ENCODE peak calls at places on chromosome 1, in eight cellular contexts. I, T, Y, E, R, M, S and F are unnamed samples.

GRCh38 chr1:69700770-69701169 is 133.0 kb downstream of the LRRC7 start:
- DNase-seq in Y (no peak), E (peak; percentile 46), T (no peak), S (peak; percentile 28), R (no peak), M (no peak), I (no peak), F (no peak)

GRCh38 chr1:114979278-114979891 is 50.2 kb upstream of the TSHB start:
- DNase-seq in R (no peak), S (peak; percentile 71), T (peak; percentile 54), E (peak; percentile 68), Y (peak; percentile 42), I (peak; percentile 64), M (peak; percentile 38), F (peak; percentile 45)

GRCh38 chr1:6788946-6789345 is 3.7 kb downstream of the CAMTA1 start:
- DNase-seq in I (no peak), Y (no peak), S (no peak), E (no peak), M (no peak), R (no peak), T (no peak), F (no peak)

GRCh38 chr1:68291763-68292384 is 59.6 kb upstream of the WLS start:
- DNase-seq in T (no peak), E (no peak), R (no peak), I (no peak), Y (no peak), M (no peak), S (peak; percentile 20), F (no peak)

GRCh38 chr1:224433041-224433670 is 1.4 kb downstream of the WDR26 start:
- DNase-seq in E (peak; percentile 26), M (no peak), Y (no peak), S (peak; percentile 30), R (no peak), I (peak; percentile 20), T (peak; percentile 17), F (no peak)

GRCh38 chr1:7402548-7402850 is 368.6 kb upstream of the VAMP3 start:
- DNase-seq in T (no peak), E (no peak), S (no peak), I (no peak), M (no peak), Y (no peak), R (no peak), F (no peak)

GRCh38 chr1:223276029-223276428 is 87.9 kb downstream of the SUSD4 start:
- DNase-seq in M (no peak), S (no peak), I (no peak), T (no peak), R (no peak), E (no peak), Y (no peak), F (no peak)

GRCh38 chr1:7405844-7406500 is 365.1 kb upstream of the VAMP3 start:
- DNase-seq in Y (no peak), E (no peak), M (no peak), T (no peak), S (no peak), I (no peak), R (no peak), F (no peak)

GRCh38 chr1:58013237-58013636 is 533.3 kb downstream of the OMA1 start:
- DNase-seq in M (no peak), I (no peak), R (no peak), E (no peak), T (no peak), S (no peak), Y (no peak), F (no peak)
- TF ChIP-seq CTCF in M (no peak), I (no peak), R (peak; percentile 17), E (no peak), T (no peak), S (no peak), Y (no peak), F (peak; percentile 44)

GRCh38 chr1:117618450-117619122 is 12.7 kb downstream of the TENT5C start:
- DNase-seq in I (no peak), S (no peak), T (no peak), R (no peak), E (no peak), Y (no peak), M (no peak), F (no peak)
- TF ChIP-seq CTCF in I (no peak), S (no peak), T (no peak), R (no peak), E (no peak), Y (no peak), M (no peak), F (no peak)

DNA sequence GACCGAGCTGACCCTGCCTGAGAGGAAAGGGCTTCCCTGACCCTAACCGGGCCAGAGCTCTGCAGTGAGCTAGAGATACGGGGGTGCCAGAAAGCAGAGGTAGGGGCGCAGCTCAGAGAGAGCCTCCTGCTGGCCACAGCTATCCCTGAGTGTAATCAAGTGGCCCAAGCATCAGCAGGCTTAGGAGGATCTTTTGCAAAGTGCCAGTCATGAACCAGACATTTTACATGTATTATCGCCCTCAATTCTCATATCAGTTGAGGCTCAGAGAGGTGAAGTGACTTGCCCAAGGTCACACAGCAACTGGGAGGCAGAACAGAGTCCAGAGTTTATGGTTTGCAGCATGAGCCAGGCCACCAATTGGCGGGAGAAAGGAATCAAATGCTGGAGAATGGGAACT is 7.0 kb upstream of the ID3 start:
- DNase-seq in M (no peak), E (no peak), R (no peak), I (no peak), T (no peak), S (no peak), Y (no peak), F (no peak)
- TF ChIP-seq CTCF in M (no peak), E (no peak), R (no peak), I (no peak), T (no peak), S (peak; percentile 31), Y (no peak), F (no peak)

DNA sequence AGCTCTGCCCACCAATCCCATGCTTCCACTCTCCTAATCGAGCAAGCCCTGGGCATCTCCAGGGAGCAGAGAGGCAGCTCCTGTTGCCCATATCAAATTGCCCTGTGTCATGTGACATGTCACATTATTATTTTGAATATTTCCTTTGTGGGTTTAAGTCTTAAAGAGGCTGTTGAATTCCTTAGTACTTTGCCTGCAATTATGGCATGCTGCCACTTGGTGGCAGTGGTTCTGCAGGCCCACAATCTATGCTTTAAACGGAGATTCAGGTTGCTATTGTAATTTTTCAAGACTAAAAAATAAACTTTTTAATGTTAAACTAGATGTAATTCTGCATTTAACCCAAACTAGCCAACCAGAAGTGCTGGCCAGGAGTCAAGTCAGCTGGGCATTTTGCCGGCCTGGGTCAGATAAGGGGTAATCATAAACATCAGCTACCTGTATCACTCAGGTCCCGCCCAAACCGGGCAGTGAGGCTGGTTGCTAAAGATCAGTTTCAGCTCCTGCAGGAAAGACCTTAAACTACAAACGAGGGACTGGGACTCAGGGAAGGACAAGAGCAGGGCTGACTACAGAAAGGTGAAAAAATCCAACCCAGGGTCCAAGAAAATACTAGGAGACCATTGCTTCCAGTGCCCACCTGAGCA is 37.3 kb upstream of the ARHGEF16 start:
- DNase-seq in M (no peak), E (no peak), R (no peak), S (peak; percentile 13), I (no peak), T (no peak), Y (no peak), F (no peak)
- TF ChIP-seq CTCF in M (no peak), E (peak; percentile 14), R (no peak), S (peak; percentile 28), I (peak; percentile 14), T (no peak), Y (no peak), F (peak; percentile 60)

GRCh38 chr1:51237714-51238403 is 1.8 kb downstream of the RNF11 start:
- DNase-seq in I (no peak), Y (no peak), S (peak; percentile 76), M (no peak), R (no peak), E (peak; percentile 75), T (no peak), F (no peak)

GRCh38 chr1:51236548-51237312 is 657 bp downstream of the RNF11 start:
- DNase-seq in S (peak; percentile 56), E (peak; percentile 80), I (peak; percentile 59), R (peak; percentile 67), T (peak; percentile 41), M (peak; percentile 47), Y (peak; percentile 5), F (peak; percentile 23)

GRCh38 chr1:51237313-51237700 is 1.2 kb downstream of the RNF11 start:
- DNase-seq in I (no peak), T (no peak), E (peak; percentile 73), R (no peak), Y (no peak), M (no peak), S (no peak), F (no peak)

GRCh38 chr1:51234721-51235425 is 1.2 kb upstream of the RNF11 start:
- DNase-seq in T (peak; percentile 43), M (peak; percentile 75), R (no peak), I (peak; percentile 86), S (peak; percentile 64), Y (no peak), E (peak; percentile 76), F (no peak)

GRCh38 chr1:51235611-51236547 is at the start of gene RNF11:
- DNase-seq in M (peak; percentile 95), S (peak; percentile 87), T (peak; percentile 93), R (peak; percentile 84), Y (peak; percentile 86), I (peak; percentile 95), E (peak; percentile 93), F (peak; percentile 84)
- TF ChIP-seq CTCF in M (no peak), S (no peak), T (no peak), R (no peak), Y (no peak), I (peak; percentile 22), E (peak; percentile 8), F (no peak)

GRCh38 chr1:61926597-61926996 is 184.3 kb downstream of the PATJ start:
- DNase-seq in M (no peak), S (no peak), Y (no peak), R (no peak), I (no peak), T (no peak), E (no peak), F (no peak)

GRCh38 chr1:61922950-61923480 is 180.7 kb downstream of the PATJ start:
- DNase-seq in I (no peak), M (no peak), E (no peak), S (no peak), T (no peak), Y (no peak), R (no peak), F (no peak)

GRCh38 chr1:61925591-61926298 is 183.5 kb downstream of the PATJ start:
- DNase-seq in E (peak; percentile 55), T (no peak), R (no peak), S (peak; percentile 4), Y (no peak), I (no peak), M (no peak), F (no peak)

DNA sequence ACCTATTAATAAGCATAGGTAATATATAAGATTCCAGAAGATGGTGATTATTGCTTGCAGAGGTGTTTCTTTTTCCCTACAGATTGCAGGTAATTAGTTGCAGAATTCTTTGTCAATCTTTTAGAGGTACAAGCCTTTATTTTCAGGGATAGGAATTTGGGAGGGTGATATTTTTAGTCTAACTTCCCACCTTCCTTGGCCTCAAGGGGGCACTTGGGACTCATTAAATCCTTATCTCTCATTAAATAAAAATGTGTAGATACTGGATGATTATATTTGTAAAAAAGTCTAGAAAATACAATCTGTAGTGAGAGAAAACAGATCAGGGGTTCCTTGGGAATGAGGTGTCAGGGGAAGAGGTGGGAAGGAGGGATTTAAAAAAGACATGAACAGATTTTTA is 179.2 kb downstream of the PATJ start:
- DNase-seq in M (no peak), Y (no peak), R (no peak), E (no peak), T (no peak), I (no peak), S (peak; percentile 22), F (no peak)
- TF ChIP-seq CTCF in M (peak; percentile 20), Y (no peak), R (peak; percentile 34), E (no peak), T (no peak), I (no peak), S (peak; percentile 32), F (no peak)

GRCh38 chr1:204730826-204731459 is 45.4 kb upstream of the LRRN2 start:
- DNase-seq in R (no peak), M (no peak), T (no peak), E (peak; percentile 80), Y (no peak), S (no peak), I (no peak), F (no peak)
- TF ChIP-seq CTCF in R (no peak), M (no peak), T (no peak), E (no peak), Y (no peak), S (no peak), I (no peak), F (no peak)